ENCODE peak calls at places on chromosome 9, in ten cellular contexts. One of them, this sample, is unnamed.

GRCh38 chr9:13049223-13049622 is 230.3 kb downstream of the MPDZ start:
- DNase-seq in CD4-positive, alpha-beta memory T cell: no peak
- DNase-seq in mesothelial cell of epicardium: no peak
- DNase-seq in activated naive CD8-positive, alpha-beta T cell treated with anti-CD3 and anti-CD28 coated beads, Interleukin-2, amount 10 ng/mL, durations not matched to agents 7 days and 5 days: no peak
- DNase-seq in transverse colon: no peak
- DNase-seq in CD8-positive, alpha-beta T cell: no peak
- DNase-seq in AML-193: no peak
- DNase-seq in ACHN: no peak
- DNase-seq in spleen: no peak
- DNase-seq in NCI-H1105: no peak
- DNase-seq in this sample: peak; percentile 45

GRCh38 chr9:112503170-112503569 is 16.5 kb downstream of the KIAA1958 start:
- DNase-seq in CD4-positive, alpha-beta memory T cell: no peak
- DNase-seq in CD8-positive, alpha-beta T cell: no peak
- DNase-seq in mesothelial cell of epicardium: no peak
- DNase-seq in activated naive CD8-positive, alpha-beta T cell treated with anti-CD3 and anti-CD28 coated beads, Interleukin-2, amount 10 ng/mL, durations not matched to agents 7 days and 5 days: no peak
- DNase-seq in AML-193: no peak
- DNase-seq in transverse colon: no peak
- DNase-seq in NCI-H1105: no peak
- DNase-seq in spleen: no peak
- DNase-seq in ACHN: no peak
- DNase-seq in this sample: no peak

GRCh38 chr9:124696101-124696500 is 75.0 kb downstream of the NR6A1 start:
- DNase-seq in mesothelial cell of epicardium: no peak
- DNase-seq in spleen: no peak
- DNase-seq in transverse colon: no peak
- DNase-seq in activated naive CD8-positive, alpha-beta T cell treated with anti-CD3 and anti-CD28 coated beads, Interleukin-2, amount 10 ng/mL, durations not matched to agents 7 days and 5 days: no peak
- DNase-seq in NCI-H1105: no peak
- DNase-seq in CD4-positive, alpha-beta memory T cell: no peak
- DNase-seq in ACHN: peak; percentile 67
- DNase-seq in CD8-positive, alpha-beta T cell: no peak
- DNase-seq in AML-193: no peak
- DNase-seq in this sample: no peak

GRCh38 chr9:127923771-127924170 is 6.8 kb downstream of the PIP5KL1 start:
- DNase-seq in transverse colon: no peak
- DNase-seq in AML-193: no peak
- DNase-seq in CD4-positive, alpha-beta memory T cell: no peak
- DNase-seq in mesothelial cell of epicardium: no peak
- DNase-seq in ACHN: peak; percentile 65
- DNase-seq in CD8-positive, alpha-beta T cell: no peak
- DNase-seq in activated naive CD8-positive, alpha-beta T cell treated with anti-CD3 and anti-CD28 coated beads, Interleukin-2, amount 10 ng/mL, durations not matched to agents 7 days and 5 days: no peak
- DNase-seq in NCI-H1105: no peak
- DNase-seq in spleen: no peak
- DNase-seq in this sample: no peak

GRCh38 chr9:87667164-87667738 is 58.7 kb upstream of the CTSL start:
- DNase-seq in ACHN: peak; percentile 41
- DNase-seq in CD8-positive, alpha-beta T cell: no peak
- DNase-seq in activated naive CD8-positive, alpha-beta T cell treated with anti-CD3 and anti-CD28 coated beads, Interleukin-2, amount 10 ng/mL, durations not matched to agents 7 days and 5 days: no peak
- DNase-seq in mesothelial cell of epicardium: no peak
- DNase-seq in spleen: no peak
- DNase-seq in CD4-positive, alpha-beta memory T cell: no peak
- DNase-seq in transverse colon: no peak
- DNase-seq in AML-193: peak; percentile 25
- DNase-seq in NCI-H1105: no peak
- DNase-seq in this sample: no peak

GRCh38 chr9:115393976-115394775 is 276.2 kb upstream of the TNC start:
- DNase-seq in transverse colon: no peak
- DNase-seq in mesothelial cell of epicardium: no peak
- DNase-seq in CD4-positive, alpha-beta memory T cell: no peak
- DNase-seq in spleen: no peak
- DNase-seq in CD8-positive, alpha-beta T cell: no peak
- DNase-seq in ACHN: no peak
- DNase-seq in activated naive CD8-positive, alpha-beta T cell treated with anti-CD3 and anti-CD28 coated beads, Interleukin-2, amount 10 ng/mL, durations not matched to agents 7 days and 5 days: no peak
- DNase-seq in AML-193: no peak
- DNase-seq in NCI-H1105: no peak
- DNase-seq in this sample: no peak

GRCh38 chr9:89755835-89756234 is 151.0 kb downstream of the GADD45G start:
- DNase-seq in spleen: peak; percentile 31
- DNase-seq in CD8-positive, alpha-beta T cell: no peak
- DNase-seq in ACHN: no peak
- DNase-seq in NCI-H1105: peak; percentile 83
- DNase-seq in activated naive CD8-positive, alpha-beta T cell treated with anti-CD3 and anti-CD28 coated beads, Interleukin-2, amount 10 ng/mL, durations not matched to agents 7 days and 5 days: no peak
- DNase-seq in AML-193: no peak
- DNase-seq in mesothelial cell of epicardium: no peak
- DNase-seq in transverse colon: no peak
- DNase-seq in CD4-positive, alpha-beta memory T cell: no peak
- DNase-seq in this sample: no peak

GRCh38 chr9:134591573-134591981 is 50.0 kb upstream of the COL5A1 start:
- DNase-seq in AML-193: no peak
- DNase-seq in mesothelial cell of epicardium: no peak
- DNase-seq in NCI-H1105: no peak
- DNase-seq in CD8-positive, alpha-beta T cell: no peak
- DNase-seq in CD4-positive, alpha-beta memory T cell: no peak
- DNase-seq in ACHN: no peak
- DNase-seq in transverse colon: no peak
- DNase-seq in activated naive CD8-positive, alpha-beta T cell treated with anti-CD3 and anti-CD28 coated beads, Interleukin-2, amount 10 ng/mL, durations not matched to agents 7 days and 5 days: no peak
- DNase-seq in spleen: no peak
- DNase-seq in this sample: no peak

GRCh38 chr9:104580562-104580961 is 11.6 kb downstream of the OR13C8 start:
- DNase-seq in activated naive CD8-positive, alpha-beta T cell treated with anti-CD3 and anti-CD28 coated beads, Interleukin-2, amount 10 ng/mL, durations not matched to agents 7 days and 5 days: no peak
- DNase-seq in spleen: no peak
- DNase-seq in NCI-H1105: no peak
- DNase-seq in CD4-positive, alpha-beta memory T cell: no peak
- DNase-seq in ACHN: no peak
- DNase-seq in mesothelial cell of epicardium: no peak
- DNase-seq in transverse colon: no peak
- DNase-seq in CD8-positive, alpha-beta T cell: no peak
- DNase-seq in AML-193: no peak
- DNase-seq in this sample: no peak

GRCh38 chr9:107942870-107943269 is 453.3 kb upstream of the KLF4 start:
- DNase-seq in activated naive CD8-positive, alpha-beta T cell treated with anti-CD3 and anti-CD28 coated beads, Interleukin-2, amount 10 ng/mL, durations not matched to agents 7 days and 5 days: no peak
- DNase-seq in ACHN: no peak
- DNase-seq in NCI-H1105: no peak
- DNase-seq in mesothelial cell of epicardium: no peak
- DNase-seq in AML-193: no peak
- DNase-seq in CD4-positive, alpha-beta memory T cell: no peak
- DNase-seq in CD8-positive, alpha-beta T cell: no peak
- DNase-seq in spleen: no peak
- DNase-seq in transverse colon: no peak
- DNase-seq in this sample: no peak

GRCh38 chr9:133818444-133818843 is 80.3 kb upstream of the SARDH start:
- DNase-seq in AML-193: no peak
- DNase-seq in CD8-positive, alpha-beta T cell: no peak
- DNase-seq in ACHN: no peak
- DNase-seq in mesothelial cell of epicardium: no peak
- DNase-seq in activated naive CD8-positive, alpha-beta T cell treated with anti-CD3 and anti-CD28 coated beads, Interleukin-2, amount 10 ng/mL, durations not matched to agents 7 days and 5 days: no peak
- DNase-seq in spleen: no peak
- DNase-seq in transverse colon: peak; percentile 29
- DNase-seq in NCI-H1105: no peak
- DNase-seq in CD4-positive, alpha-beta memory T cell: no peak
- DNase-seq in this sample: no peak

GRCh38 chr9:80004687-80005086 is 432.9 kb downstream of the TLE4 start:
- DNase-seq in activated naive CD8-positive, alpha-beta T cell treated with anti-CD3 and anti-CD28 coated beads, Interleukin-2, amount 10 ng/mL, durations not matched to agents 7 days and 5 days: no peak
- DNase-seq in mesothelial cell of epicardium: no peak
- DNase-seq in AML-193: no peak
- DNase-seq in ACHN: no peak
- DNase-seq in transverse colon: no peak
- DNase-seq in spleen: no peak
- DNase-seq in CD4-positive, alpha-beta memory T cell: no peak
- DNase-seq in NCI-H1105: no peak
- DNase-seq in CD8-positive, alpha-beta T cell: no peak
- DNase-seq in this sample: no peak

GRCh38 chr9:8863886-8864881 is 1064.6 kb upstream of the DMAC1 start:
- DNase-seq in AML-193: no peak
- DNase-seq in ACHN: peak; percentile 77
- DNase-seq in mesothelial cell of epicardium: no peak
- DNase-seq in spleen: no peak
- DNase-seq in NCI-H1105: no peak
- DNase-seq in transverse colon: no peak
- DNase-seq in activated naive CD8-positive, alpha-beta T cell treated with anti-CD3 and anti-CD28 coated beads, Interleukin-2, amount 10 ng/mL, durations not matched to agents 7 days and 5 days: no peak
- DNase-seq in CD4-positive, alpha-beta memory T cell: no peak
- DNase-seq in CD8-positive, alpha-beta T cell: no peak
- DNase-seq in this sample: no peak

GRCh38 chr9:37037137-37037743 is 3.2 kb upstream of the PAX5 start:
- DNase-seq in spleen: peak; percentile 88
- DNase-seq in ACHN: no peak
- DNase-seq in AML-193: peak; percentile 16
- DNase-seq in transverse colon: no peak
- DNase-seq in CD4-positive, alpha-beta memory T cell: no peak
- DNase-seq in NCI-H1105: no peak
- DNase-seq in mesothelial cell of epicardium: no peak
- DNase-seq in activated naive CD8-positive, alpha-beta T cell treated with anti-CD3 and anti-CD28 coated beads, Interleukin-2, amount 10 ng/mL, durations not matched to agents 7 days and 5 days: peak; percentile 49
- DNase-seq in CD8-positive, alpha-beta T cell: no peak
- DNase-seq in this sample: no peak

GRCh38 chr9:77981332-77981731 is 50.3 kb downstream of the GNAQ start:
- DNase-seq in mesothelial cell of epicardium: no peak
- DNase-seq in spleen: peak; percentile 79
- DNase-seq in activated naive CD8-positive, alpha-beta T cell treated with anti-CD3 and anti-CD28 coated beads, Interleukin-2, amount 10 ng/mL, durations not matched to agents 7 days and 5 days: no peak
- DNase-seq in transverse colon: peak; percentile 81
- DNase-seq in CD4-positive, alpha-beta memory T cell: no peak
- DNase-seq in AML-193: peak; percentile 83
- DNase-seq in CD8-positive, alpha-beta T cell: no peak
- DNase-seq in ACHN: peak; percentile 64
- DNase-seq in NCI-H1105: no peak
- DNase-seq in this sample: no peak

GRCh38 chr9:106868096-106868495 is 5.1 kb downstream of the ZNF462 start:
- DNase-seq in activated naive CD8-positive, alpha-beta T cell treated with anti-CD3 and anti-CD28 coated beads, Interleukin-2, amount 10 ng/mL, durations not matched to agents 7 days and 5 days: no peak
- DNase-seq in CD8-positive, alpha-beta T cell: no peak
- DNase-seq in ACHN: no peak
- DNase-seq in NCI-H1105: no peak
- DNase-seq in CD4-positive, alpha-beta memory T cell: no peak
- DNase-seq in spleen: no peak
- DNase-seq in AML-193: no peak
- DNase-seq in transverse colon: no peak
- DNase-seq in mesothelial cell of epicardium: no peak
- DNase-seq in this sample: no peak

GRCh38 chr9:91848146-91848545 is 101.9 kb downstream of the ROR2 start:
- DNase-seq in ACHN: no peak
- DNase-seq in mesothelial cell of epicardium: no peak
- DNase-seq in CD4-positive, alpha-beta memory T cell: no peak
- DNase-seq in CD8-positive, alpha-beta T cell: no peak
- DNase-seq in NCI-H1105: no peak
- DNase-seq in spleen: no peak
- DNase-seq in transverse colon: no peak
- DNase-seq in activated naive CD8-positive, alpha-beta T cell treated with anti-CD3 and anti-CD28 coated beads, Interleukin-2, amount 10 ng/mL, durations not matched to agents 7 days and 5 days: no peak
- DNase-seq in AML-193: no peak
- DNase-seq in this sample: no peak

GRCh38 chr9:136865768-136866103 is 372 bp downstream of the EDF1 start:
- DNase-seq in CD8-positive, alpha-beta T cell: no peak
- DNase-seq in transverse colon: peak; percentile 66
- DNase-seq in NCI-H1105: no peak
- DNase-seq in activated naive CD8-positive, alpha-beta T cell treated with anti-CD3 and anti-CD28 coated beads, Interleukin-2, amount 10 ng/mL, durations not matched to agents 7 days and 5 days: no peak
- DNase-seq in mesothelial cell of epicardium: no peak
- DNase-seq in ACHN: no peak
- DNase-seq in CD4-positive, alpha-beta memory T cell: no peak
- DNase-seq in spleen: no peak
- DNase-seq in AML-193: no peak
- DNase-seq in this sample: no peak

GRCh38 chr9:18327106-18327505 is 146.8 kb upstream of the ADAMTSL1 start:
- DNase-seq in transverse colon: no peak
- DNase-seq in CD4-positive, alpha-beta memory T cell: no peak
- DNase-seq in spleen: no peak
- DNase-seq in CD8-positive, alpha-beta T cell: no peak
- DNase-seq in NCI-H1105: no peak
- DNase-seq in activated naive CD8-positive, alpha-beta T cell treated with anti-CD3 and anti-CD28 coated beads, Interleukin-2, amount 10 ng/mL, durations not matched to agents 7 days and 5 days: no peak
- DNase-seq in AML-193: no peak
- DNase-seq in mesothelial cell of epicardium: no peak
- DNase-seq in ACHN: no peak
- DNase-seq in this sample: no peak

GRCh38 chr9:131997779-131998178 is 81.9 kb downstream of the MED27 start:
- DNase-seq in NCI-H1105: no peak
- DNase-seq in spleen: no peak
- DNase-seq in transverse colon: no peak
- DNase-seq in mesothelial cell of epicardium: no peak
- DNase-seq in AML-193: no peak
- DNase-seq in ACHN: no peak
- DNase-seq in CD4-positive, alpha-beta memory T cell: no peak
- DNase-seq in CD8-positive, alpha-beta T cell: no peak
- DNase-seq in activated naive CD8-positive, alpha-beta T cell treated with anti-CD3 and anti-CD28 coated beads, Interleukin-2, amount 10 ng/mL, durations not matched to agents 7 days and 5 days: no peak
- DNase-seq in this sample: no peak

GRCh38 chr9:114691046-114691955 is 9.3 kb upstream of the TEX48 start:
- DNase-seq in mesothelial cell of epicardium: no peak
- DNase-seq in CD8-positive, alpha-beta T cell: peak; percentile 71
- DNase-seq in ACHN: peak; percentile 93
- DNase-seq in AML-193: no peak
- DNase-seq in transverse colon: no peak
- DNase-seq in spleen: no peak
- DNase-seq in NCI-H1105: no peak
- DNase-seq in CD4-positive, alpha-beta memory T cell: peak; percentile 81
- DNase-seq in activated naive CD8-positive, alpha-beta T cell treated with anti-CD3 and anti-CD28 coated beads, Interleukin-2, amount 10 ng/mL, durations not matched to agents 7 days and 5 days: peak; percentile 57
- DNase-seq in this sample: no peak

GRCh38 chr9:121399883-121400607 is 30.0 kb upstream of the STOM start:
- DNase-seq in CD8-positive, alpha-beta T cell: no peak
- DNase-seq in spleen: no peak
- DNase-seq in mesothelial cell of epicardium: no peak
- DNase-seq in CD4-positive, alpha-beta memory T cell: peak; percentile 62
- DNase-seq in ACHN: peak; percentile 67
- DNase-seq in NCI-H1105: peak; percentile 65
- DNase-seq in transverse colon: no peak
- DNase-seq in activated naive CD8-positive, alpha-beta T cell treated with anti-CD3 and anti-CD28 coated beads, Interleukin-2, amount 10 ng/mL, durations not matched to agents 7 days and 5 days: no peak
- DNase-seq in AML-193: peak; percentile 86
- DNase-seq in this sample: peak; percentile 27

GRCh38 chr9:76617510-76618194 is 146.6 kb upstream of the PCA3 start:
- DNase-seq in CD4-positive, alpha-beta memory T cell: no peak
- DNase-seq in NCI-H1105: no peak
- DNase-seq in spleen: no peak
- DNase-seq in mesothelial cell of epicardium: no peak
- DNase-seq in activated naive CD8-positive, alpha-beta T cell treated with anti-CD3 and anti-CD28 coated beads, Interleukin-2, amount 10 ng/mL, durations not matched to agents 7 days and 5 days: no peak
- DNase-seq in ACHN: no peak
- DNase-seq in AML-193: no peak
- DNase-seq in CD8-positive, alpha-beta T cell: no peak
- DNase-seq in transverse colon: no peak
- DNase-seq in this sample: no peak

GRCh38 chr9:97394881-97395280 is 17.0 kb upstream of the TDRD7 start:
- DNase-seq in transverse colon: no peak
- DNase-seq in NCI-H1105: no peak
- DNase-seq in AML-193: no peak
- DNase-seq in spleen: no peak
- DNase-seq in CD4-positive, alpha-beta memory T cell: no peak
- DNase-seq in CD8-positive, alpha-beta T cell: no peak
- DNase-seq in activated naive CD8-positive, alpha-beta T cell treated with anti-CD3 and anti-CD28 coated beads, Interleukin-2, amount 10 ng/mL, durations not matched to agents 7 days and 5 days: no peak
- DNase-seq in mesothelial cell of epicardium: no peak
- DNase-seq in ACHN: no peak
- DNase-seq in this sample: no peak

GRCh38 chr9:34349324-34349723 is 20.0 kb downstream of the NUDT2 start:
- DNase-seq in ACHN: no peak
- DNase-seq in transverse colon: no peak
- DNase-seq in NCI-H1105: no peak
- DNase-seq in AML-193: no peak
- DNase-seq in activated naive CD8-positive, alpha-beta T cell treated with anti-CD3 and anti-CD28 coated beads, Interleukin-2, amount 10 ng/mL, durations not matched to agents 7 days and 5 days: no peak
- DNase-seq in mesothelial cell of epicardium: no peak
- DNase-seq in CD8-positive, alpha-beta T cell: no peak
- DNase-seq in CD4-positive, alpha-beta memory T cell: no peak
- DNase-seq in spleen: no peak
- DNase-seq in this sample: no peak

GRCh38 chr9:137237759-137238726 is 3.0 kb upstream of the TUBB4B start:
- DNase-seq in spleen: no peak
- DNase-seq in CD4-positive, alpha-beta memory T cell: no peak
- DNase-seq in ACHN: no peak
- DNase-seq in mesothelial cell of epicardium: no peak
- DNase-seq in AML-193: no peak
- DNase-seq in CD8-positive, alpha-beta T cell: no peak
- DNase-seq in transverse colon: peak; percentile 75
- DNase-seq in NCI-H1105: no peak
- DNase-seq in activated naive CD8-positive, alpha-beta T cell treated with anti-CD3 and anti-CD28 coated beads, Interleukin-2, amount 10 ng/mL, durations not matched to agents 7 days and 5 days: no peak
- DNase-seq in this sample: peak; percentile 30

GRCh38 chr9:90037136-90037797 is 432.5 kb downstream of the GADD45G start:
- DNase-seq in CD8-positive, alpha-beta T cell: no peak
- DNase-seq in NCI-H1105: no peak
- DNase-seq in mesothelial cell of epicardium: no peak
- DNase-seq in transverse colon: no peak
- DNase-seq in AML-193: no peak
- DNase-seq in activated naive CD8-positive, alpha-beta T cell treated with anti-CD3 and anti-CD28 coated beads, Interleukin-2, amount 10 ng/mL, durations not matched to agents 7 days and 5 days: no peak
- DNase-seq in spleen: no peak
- DNase-seq in ACHN: no peak
- DNase-seq in CD4-positive, alpha-beta memory T cell: no peak
- DNase-seq in this sample: no peak

GRCh38 chr9:93580654-93581380 is 4.4 kb downstream of the PHF2 start:
- DNase-seq in activated naive CD8-positive, alpha-beta T cell treated with anti-CD3 and anti-CD28 coated beads, Interleukin-2, amount 10 ng/mL, durations not matched to agents 7 days and 5 days: peak; percentile 18
- DNase-seq in CD4-positive, alpha-beta memory T cell: no peak
- DNase-seq in spleen: no peak
- DNase-seq in transverse colon: no peak
- DNase-seq in AML-193: no peak
- DNase-seq in mesothelial cell of epicardium: no peak
- DNase-seq in NCI-H1105: no peak
- DNase-seq in CD8-positive, alpha-beta T cell: no peak
- DNase-seq in ACHN: no peak
- DNase-seq in this sample: no peak

This sample was measured in NCI-H1930.